ENCODE peak calls at places on chromosome 16, in ten cellular contexts. C is head of caudate nucleus; K is adipocyte; D is neural progenitor cell; H is fibroblast of mammary gland; J is putamen; U is pancreas; O is NCI-H345; A is CD8-positive, alpha-beta T cell; X is SK-MEL-5. W is an unnamed sample.

GRCh38 chr16:4517812-4518211 is 20.8 kb downstream of the CDIP1 start:
- DNase-seq in C (no peak), K (peak; percentile 27), D (peak; percentile 82), H (peak; percentile 38), J (no peak), U (no peak), O (peak; percentile 35), A (no peak), X (peak; percentile 70), W (peak; percentile 80)

GRCh38 chr16:57668259-57668563 is at the start of gene ADGRG3:
- DNase-seq in C (no peak), K (no peak), D (no peak), H (no peak), J (no peak), U (no peak), O (no peak), A (no peak), X (no peak), W (no peak)

GRCh38 chr16:82655315-82655714 is 28.5 kb downstream of the CDH13 start:
- DNase-seq in C (no peak), K (peak; percentile 60), D (no peak), H (peak; percentile 79), J (no peak), U (no peak), O (no peak), A (peak; percentile 62), X (no peak), W (no peak)

GRCh38 chr16:4273858-4274291 is 1.1 kb upstream of the TFAP4 start:
- DNase-seq in C (no peak), K (peak; percentile 55), D (peak; percentile 76), H (peak; percentile 25), J (no peak), U (peak; percentile 47), O (peak; percentile 60), A (peak; percentile 28), X (peak; percentile 40), W (no peak)

GRCh38 chr16:13829712-13830304 is 90.1 kb upstream of the ERCC4 start:
- DNase-seq in C (no peak), K (no peak), D (no peak), H (no peak), J (peak; percentile 18), U (no peak), O (peak; percentile 27), A (no peak), X (peak; percentile 82), W (no peak)

GRCh38 chr16:65113441-65113840 is 8.4 kb downstream of the CDH11 start:
- DNase-seq in C (no peak), K (no peak), D (no peak), H (no peak), J (no peak), U (no peak), O (no peak), A (no peak), X (no peak), W (no peak)

GRCh38 chr16:85637808-85638186 is 24.7 kb downstream of the GSE1 start:
- DNase-seq in C (no peak), K (no peak), D (no peak), H (no peak), J (no peak), U (peak; percentile 60), O (no peak), A (no peak), X (no peak), W (no peak)

GRCh38 chr16:24035127-24035842 is 199.5 kb downstream of the PRKCB start:
- DNase-seq in C (no peak), K (no peak), D (peak; percentile 14), H (no peak), J (no peak), U (no peak), O (no peak), A (peak; percentile 42), X (no peak), W (no peak)

GRCh38 chr16:89422527-89422904 is 67.8 kb downstream of the ANKRD11 start:
- DNase-seq in C (no peak), K (no peak), D (no peak), H (peak; percentile 72), J (no peak), U (no peak), O (no peak), A (no peak), X (no peak), W (no peak)

GRCh38 chr16:89545044-89545830 is 15.2 kb upstream of the RPL13 start:
- DNase-seq in C (no peak), K (no peak), D (no peak), H (no peak), J (no peak), U (no peak), O (no peak), A (no peak), X (no peak), W (no peak)

GRCh38 chr16:83296505-83296904 is 511.3 kb upstream of the HSBP1 start:
- DNase-seq in C (no peak), K (no peak), D (no peak), H (peak; percentile 1), J (no peak), U (no peak), O (no peak), A (no peak), X (no peak), W (no peak)

GRCh38 chr16:35134471-35134870 is 1675.1 kb downstream of the TP53TG3F start:
- DNase-seq in C (no peak), K (no peak), D (no peak), H (no peak), J (no peak), U (no peak), O (no peak), A (no peak), X (no peak), W (no peak)

GRCh38 chr16:69741951-69742904 is 12.5 kb downstream of the NOB1 start:
- DNase-seq in C (no peak), K (peak; percentile 62), D (no peak), H (peak; percentile 57), J (no peak), U (peak; percentile 44), O (no peak), A (no peak), X (no peak), W (peak; percentile 34)

GRCh38 chr16:72027669-72028378 is 19.3 kb downstream of the DHODH start:
- DNase-seq in C (no peak), K (no peak), D (no peak), H (no peak), J (no peak), U (no peak), O (no peak), A (no peak), X (no peak), W (no peak)

GRCh38 chr16:79658301-79659001 is 57.9 kb upstream of the MAF start:
- DNase-seq in C (no peak), K (peak; percentile 16), D (peak; percentile 13), H (peak; percentile 79), J (no peak), U (no peak), O (no peak), A (no peak), X (peak; percentile 92), W (peak; percentile 54)

GRCh38 chr16:8686031-8686621 is 11.7 kb downstream of the ABAT start:
- DNase-seq in C (peak; percentile 43), K (no peak), D (peak; percentile 86), H (no peak), J (no peak), U (no peak), O (no peak), A (no peak), X (peak; percentile 22), W (peak; percentile 89)

GRCh38 chr16:81478876-81479496 is 34.4 kb downstream of the CMIP start:
- DNase-seq in C (no peak), K (no peak), D (no peak), H (no peak), J (no peak), U (peak; percentile 79), O (no peak), A (no peak), X (no peak), W (no peak)

GRCh38 chr16:50476486-50477260 is 71.5 kb upstream of the NKD1 start:
- DNase-seq in C (no peak), K (no peak), D (no peak), H (no peak), J (no peak), U (no peak), O (no peak), A (no peak), X (no peak), W (peak; percentile 71)

GRCh38 chr16:20868890-20869289 is 31.3 kb downstream of the DCUN1D3 start:
- DNase-seq in C (peak; percentile 88), K (no peak), D (peak; percentile 16), H (peak; percentile 77), J (peak; percentile 86), U (peak; percentile 73), O (no peak), A (no peak), X (no peak), W (no peak)

GRCh38 chr16:54938351-54939346 is 8.0 kb downstream of the IRX5 start:
- DNase-seq in C (no peak), K (no peak), D (peak; percentile 70), H (no peak), J (no peak), U (no peak), O (no peak), A (no peak), X (no peak), W (no peak)

GRCh38 chr16:57261806-57262205 is 16.7 kb downstream of the ARL2BP start:
- DNase-seq in C (no peak), K (no peak), D (no peak), H (no peak), J (no peak), U (no peak), O (no peak), A (no peak), X (no peak), W (no peak)

GRCh38 chr16:53680756-53681155 is 22.9 kb downstream of the RPGRIP1L start:
- DNase-seq in C (no peak), K (no peak), D (no peak), H (no peak), J (no peak), U (no peak), O (no peak), A (no peak), X (no peak), W (no peak)

GRCh38 chr16:82379601-82380000 is 209.6 kb upstream of the MPHOSPH6 start:
- DNase-seq in C (no peak), K (no peak), D (no peak), H (no peak), J (no peak), U (no peak), O (no peak), A (no peak), X (no peak), W (no peak)

GRCh38 chr16:85891033-85891775 is 7.8 kb upstream of the IRF8 start:
- DNase-seq in C (no peak), K (no peak), D (no peak), H (no peak), J (no peak), U (peak; percentile 24), O (no peak), A (no peak), X (no peak), W (no peak)

GRCh38 chr16:84209989-84210388 is 19.0 kb downstream of the ADAD2 start:
- DNase-seq in C (no peak), K (no peak), D (no peak), H (no peak), J (no peak), U (no peak), O (no peak), A (no peak), X (no peak), W (no peak)

GRCh38 chr16:30033270-30033669 is 2.2 kb upstream of the TLCD3B start:
- DNase-seq in C (no peak), K (no peak), D (no peak), H (peak; percentile 39), J (no peak), U (no peak), O (no peak), A (no peak), X (no peak), W (no peak)

GRCh38 chr16:56506941-56507340 is 12.9 kb downstream of the BBS2 start:
- DNase-seq in C (no peak), K (peak; percentile 77), D (no peak), H (peak; percentile 56), J (peak; percentile 74), U (no peak), O (no peak), A (no peak), X (peak; percentile 76), W (no peak)

GRCh38 chr16:29304251-29304900 is 102.1 kb downstream of the NPIPB11 start:
- DNase-seq in C (peak; percentile 27), K (no peak), D (no peak), H (no peak), J (no peak), U (no peak), O (no peak), A (no peak), X (no peak), W (no peak)